ENCODE peak calls at places on chromosomes 4 and X, in five cellular contexts. K is K562, O is SK-N-SH, D is GM12878, L is HepG2. B is an unnamed sample.
A peak's percentile ranks its signal among the peaks of the same experiment; 100 is the strongest.

GRCh38 chr4:104424368-104424921 is 70.2 kb downstream of the CXXC4 start:
- DNase-seq in O (no peak), D (no peak), K (no peak), L (no peak), B (no peak)

GRCh38 chr4:53889335-53890084 is 174.9 kb downstream of the CHIC2 start:
- DNase-seq in D (no peak), L (no peak), O (peak; percentile 30), K (no peak), B (no peak)

GRCh38 chr4:187251896-187252295 is 528.2 kb upstream of the FAT1 start:
- DNase-seq in O (no peak), D (no peak), L (no peak), K (no peak), B (no peak)

GRCh38 chrX:17535229-17535628 is 160.2 kb downstream of the NHS start:
- DNase-seq in O (peak; percentile 30), D (no peak), L (peak; percentile 18), K (peak; percentile 43), B (peak; percentile 61)

GRCh38 chrX:63656871-63657580 is 128.0 kb downstream of the ARHGEF9 start:
- DNase-seq in O (no peak), L (no peak), D (no peak), K (no peak), B (no peak)

GRCh38 chrX:134734343-134735001 is 76.2 kb upstream of the PLAC1 start:
- DNase-seq in K (no peak), O (peak; percentile 29), L (no peak), D (no peak), B (no peak)

GRCh38 chrX:18809641-18810040 is 102.2 kb downstream of the PPEF1 start:
- DNase-seq in D (no peak), L (no peak), K (no peak), O (no peak), B (no peak)

GRCh38 chr4:5079581-5079980 is 28.3 kb downstream of the STK32B start:
- DNase-seq in O (no peak), D (no peak), K (no peak), L (no peak), B (no peak)

GRCh38 chrX:41538707-41539106 is 91.6 kb downstream of the NYX start:
- DNase-seq in O (no peak), K (no peak), D (no peak), L (no peak), B (no peak)

GRCh38 chr4:10690185-10690907 is 5.8 kb upstream of the CLNK start:
- DNase-seq in O (no peak), D (no peak), K (no peak), L (no peak), B (no peak)

GRCh38 chrX:107894038-107894437 is 68.4 kb downstream of the MID2 start:
- DNase-seq in D (peak; percentile 20), K (peak; percentile 36), O (peak; percentile 41), L (peak; percentile 47), B (peak; percentile 74)

GRCh38 chr4:52051213-52051614 is at the start of gene SPATA18:
- DNase-seq in O (peak; percentile 61), D (no peak), K (no peak), L (no peak), B (peak; percentile 51)
- TF ChIP-seq FOXM1 in O (no peak), D (no peak), K (no peak), L (no peak), B (no peak)

GRCh38 chr4:94813221-94813620 is 55.5 kb downstream of the BMPR1B start:
- DNase-seq in D (no peak), O (no peak), K (no peak), L (no peak), B (no peak)
- TF ChIP-seq FOXM1 in D (no peak), O (no peak), K (no peak), L (no peak), B (no peak)

DNA sequence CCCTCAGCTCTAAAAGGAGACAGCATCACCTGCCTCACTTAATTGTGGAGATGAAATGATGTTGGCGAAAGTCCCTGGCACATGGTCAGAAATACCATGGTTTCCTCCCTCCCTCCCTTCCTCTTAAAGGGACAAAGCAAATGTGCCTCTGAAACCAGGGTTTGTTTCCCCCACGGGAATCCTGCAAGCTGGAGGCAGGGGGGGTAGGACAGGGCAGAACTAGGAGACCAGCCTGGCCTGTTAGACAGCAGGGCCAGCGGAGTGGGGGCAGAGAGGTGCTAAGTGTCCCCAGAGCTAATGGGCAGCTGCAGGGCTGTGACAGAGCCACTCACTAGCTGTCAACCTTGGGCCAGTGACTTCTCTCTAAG is 5.7 kb downstream of the RTL5 start:
- DNase-seq in L (no peak), D (no peak), K (no peak), O (peak; percentile 46), B (no peak)
- TF ChIP-seq FOXM1 in L (no peak), D (no peak), K (no peak), O (no peak), B (no peak)

DNA sequence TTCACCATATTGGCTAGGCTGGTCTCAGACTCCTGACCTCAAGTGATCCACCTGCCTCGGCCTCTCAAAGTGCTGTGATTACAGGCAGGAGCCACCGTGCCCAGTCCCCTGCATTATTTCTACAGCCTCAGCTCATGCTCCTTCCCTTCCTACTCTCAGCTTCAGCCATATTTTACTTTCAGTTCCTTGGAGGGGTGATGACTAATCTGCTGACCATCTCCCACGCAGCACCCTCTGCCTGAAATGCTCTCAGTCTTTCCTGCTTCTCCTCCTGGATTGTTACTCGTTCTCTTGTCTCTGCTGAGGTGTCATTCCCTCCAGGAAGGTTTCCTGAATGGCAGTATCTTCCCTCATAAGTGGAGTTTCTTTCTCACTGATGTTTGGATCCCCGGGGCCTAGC is 63.3 kb downstream of the MOSPD2 start:
- DNase-seq in K (peak; percentile 9), D (no peak), L (no peak), O (no peak), B (no peak)
- TF ChIP-seq FOXM1 in K (no peak), D (no peak), L (no peak), O (no peak), B (no peak)

DNA sequence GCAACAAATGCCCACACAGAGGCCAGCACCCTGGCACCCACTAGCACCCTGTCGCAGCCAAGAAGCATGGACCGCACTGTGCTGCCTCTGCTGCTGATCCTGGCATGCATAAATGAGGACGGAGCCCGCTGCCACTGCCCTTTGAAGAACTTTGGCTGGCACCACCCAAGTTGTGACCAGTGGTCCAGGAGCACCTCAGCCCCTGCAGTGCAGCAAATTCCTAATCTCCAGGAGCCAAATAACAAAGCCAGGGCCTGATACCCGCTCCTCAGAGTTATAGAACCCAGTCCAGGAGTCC is 807.2 kb downstream of the GLUD2 start:
- DNase-seq in L (no peak), D (no peak), K (no peak), O (no peak), B (no peak)
- TF ChIP-seq FOXM1 in L (no peak), D (no peak), K (no peak), O (no peak), B (no peak)

DNA sequence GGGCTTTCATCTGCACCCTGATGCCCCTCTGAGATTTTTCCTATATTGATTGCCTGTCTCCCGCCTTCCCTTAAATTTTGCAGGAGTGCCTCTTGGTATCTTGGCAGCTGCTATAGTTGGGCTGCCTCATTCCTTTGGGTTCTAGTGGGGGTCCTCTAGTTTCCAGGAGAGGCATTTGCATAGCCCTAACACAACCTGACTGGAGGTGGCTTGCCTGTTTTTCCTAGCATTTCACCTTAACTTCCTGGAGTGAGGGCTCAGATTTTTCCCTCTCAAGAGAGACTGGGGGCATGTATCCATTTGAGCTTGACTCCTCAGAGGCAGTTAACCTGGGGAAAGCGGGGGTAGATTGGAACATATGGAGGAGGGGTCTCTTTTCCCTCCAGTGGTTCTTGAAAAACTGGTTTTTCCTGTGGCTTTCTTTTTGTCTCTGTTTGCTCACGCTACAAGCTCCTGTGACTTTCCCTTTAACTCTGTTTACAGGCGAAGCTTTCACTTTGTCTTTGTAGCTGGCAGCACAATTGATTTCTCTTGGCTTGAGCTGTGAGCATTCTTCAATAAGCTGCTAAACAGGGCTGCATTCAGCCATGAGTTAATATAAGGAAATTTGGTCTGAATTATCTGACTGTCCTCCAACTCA is 45.9 kb downstream of the UGT2A3 start:
- DNase-seq in D (no peak), O (no peak), L (no peak), K (no peak), B (no peak)
- TF ChIP-seq FOXM1 in D (no peak), O (no peak), L (no peak), K (no peak), B (no peak)

GRCh38 chr4:94208918-94209317 is 1.3 kb downstream of the SMARCAD1 start:
- DNase-seq in K (no peak), O (no peak), L (no peak), D (no peak), B (no peak)
- TF ChIP-seq FOXM1 in K (no peak), O (no peak), L (no peak), D (no peak), B (no peak)